ENCODE peak calls at places on chromosomes 16 and 17, in six cellular contexts. R is right cardiac atrium; U is naive thymus-derived CD4-positive, alpha-beta T cell; Z is transverse colon; E is mammary epithelial cell; K is effector memory CD4-positive, alpha-beta T cell. S is an unnamed sample.
A peak's percentile ranks its signal among the peaks of the same experiment; 100 is the strongest.

GRCh38 chr16:75236736-75237397 is 14.6 kb downstream of the BCAR1 start:
- DNase-seq in E (no peak), Z (no peak), K (no peak), U (no peak), R (no peak), S (no peak)

GRCh38 chr16:85124636-85125346 is 12.5 kb upstream of the CIBAR2 start:
- DNase-seq in Z (no peak), U (no peak), K (no peak), R (peak; percentile 60), E (no peak), S (no peak)

GRCh38 chr17:2911755-2912111 is 115.5 kb downstream of the RAP1GAP2 start:
- DNase-seq in R (no peak), E (no peak), K (no peak), Z (no peak), U (no peak), S (no peak)

GRCh38 chr17:42276359-42276608 is at the start of gene STAT5B:
- DNase-seq in K (peak; percentile 39), R (peak; percentile 92), U (peak; percentile 82), Z (peak; percentile 80), E (peak; percentile 61), S (peak; percentile 73)

GRCh38 chr17:36791961-36792475 is 145.3 kb upstream of the LHX1 start:
- DNase-seq in Z (no peak), U (no peak), R (no peak), E (no peak), K (no peak), S (no peak)

GRCh38 chr17:47707056-47707791 is 13.3 kb downstream of the TBKBP1 start:
- DNase-seq in K (no peak), E (peak; percentile 35), R (no peak), Z (no peak), U (no peak), S (no peak)

GRCh38 chr16:4314532-4315184 is 1.2 kb upstream of the GLIS2 start:
- DNase-seq in K (no peak), E (peak; percentile 22), Z (no peak), R (peak; percentile 83), U (peak; percentile 24), S (no peak)

GRCh38 chr16:11877374-11877773 is 26.0 kb upstream of the RSL1D1 start:
- DNase-seq in E (peak; percentile 36), U (no peak), Z (no peak), K (no peak), R (no peak), S (no peak)

GRCh38 chr16:85082553-85083050 is 29.7 kb downstream of the CIBAR2 start:
- DNase-seq in K (no peak), R (peak; percentile 56), Z (peak; percentile 56), U (no peak), E (no peak), S (no peak)

GRCh38 chr17:10073026-10073425 is 125.4 kb downstream of the GAS7 start:
- DNase-seq in K (no peak), Z (no peak), U (no peak), R (no peak), E (peak; percentile 4), S (no peak)

GRCh38 chr16:28108590-28109247 is 45.2 kb upstream of the GSG1L start:
- DNase-seq in U (no peak), E (no peak), Z (no peak), R (no peak), K (no peak), S (no peak)

GRCh38 chr17:63474174-63474913 is 2.5 kb upstream of the ACE start:
- DNase-seq in U (no peak), E (no peak), Z (peak; percentile 62), R (peak; percentile 53), K (no peak), S (no peak)

GRCh38 chr16:3074860-3075545 is 9.6 kb downstream of the IL32 start:
- DNase-seq in E (no peak), U (peak; percentile 76), R (peak; percentile 69), Z (peak; percentile 63), K (peak; percentile 76), S (no peak)

GRCh38 chr16:69798466-69798865 is 36.3 kb downstream of the WWP2 start:
- DNase-seq in E (no peak), K (no peak), R (no peak), U (no peak), Z (no peak), S (peak; percentile 16)

GRCh38 chr16:25109643-25110042 is 1.9 kb upstream of the LCMT1 start:
- DNase-seq in U (no peak), R (no peak), Z (peak; percentile 81), K (no peak), E (peak; percentile 90), S (no peak)

GRCh38 chr17:48593126-48593829 is at the start of gene HOXB5:
- DNase-seq in U (peak; percentile 51), E (no peak), K (no peak), R (no peak), Z (no peak), S (no peak)

GRCh38 chr16:69613283-69614154 is 47.8 kb downstream of the NFAT5 start:
- DNase-seq in K (no peak), Z (peak; percentile 19), R (no peak), U (no peak), E (peak; percentile 88), S (no peak)

GRCh38 chr16:23508589-23509440 is 1.5 kb downstream of the GGA2 start:
- DNase-seq in K (no peak), R (no peak), E (no peak), U (no peak), Z (peak; percentile 34), S (no peak)

GRCh38 chr17:50100921-50101345 is 5.8 kb downstream of the PDK2 start:
- DNase-seq in E (no peak), Z (no peak), K (no peak), U (no peak), R (no peak), S (no peak)

GRCh38 chr17:41666336-41666680 is 22.4 kb upstream of the EIF1 start:
- DNase-seq in U (peak; percentile 69), K (peak; percentile 76), Z (peak; percentile 64), E (peak; percentile 59), R (peak; percentile 70), S (peak; percentile 63)

GRCh38 chr17:7348478-7349242 is 3.3 kb upstream of the KCTD11 start:
- DNase-seq in U (no peak), E (no peak), R (peak; percentile 72), Z (no peak), K (no peak), S (no peak)

GRCh38 chr16:75653926-75654325 is 6.4 kb downstream of the TERF2IP start:
- DNase-seq in U (no peak), Z (no peak), E (no peak), K (no peak), R (no peak), S (no peak)

GRCh38 chr16:11106726-11107125 is 149.3 kb downstream of the SOCS1 start:
- DNase-seq in K (no peak), Z (no peak), E (no peak), U (no peak), R (no peak), S (no peak)

DNA sequence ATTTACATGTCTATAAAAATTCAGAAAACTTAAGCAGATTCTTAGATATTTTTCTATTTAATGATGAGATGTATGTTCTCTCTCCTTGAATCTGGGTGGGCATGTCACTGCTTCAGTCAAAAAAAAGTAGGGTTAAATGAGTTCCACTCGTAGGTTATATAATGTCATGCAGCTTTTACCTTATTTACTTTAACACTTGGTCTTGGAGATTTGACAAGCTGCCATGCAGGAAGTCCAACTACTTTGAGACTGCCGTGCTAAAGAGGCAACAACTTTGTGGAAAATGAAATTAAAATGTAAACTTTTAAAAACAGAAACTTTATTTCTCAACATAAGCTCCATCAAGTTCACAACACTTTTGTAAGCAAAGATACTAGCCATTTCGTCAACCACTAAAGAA is 1336.0 kb upstream of the CDH8 start:
- DNase-seq in E (no peak), Z (no peak), R (no peak), K (no peak), U (no peak), S (no peak)
- H3K4me3 ChIP-seq in E (no peak overlapping the region), Z (no peak overlapping the region), R (no peak overlapping the region), K (no peak overlapping the region), U (no peak overlapping the region), S (no peak overlapping the region)

DNA sequence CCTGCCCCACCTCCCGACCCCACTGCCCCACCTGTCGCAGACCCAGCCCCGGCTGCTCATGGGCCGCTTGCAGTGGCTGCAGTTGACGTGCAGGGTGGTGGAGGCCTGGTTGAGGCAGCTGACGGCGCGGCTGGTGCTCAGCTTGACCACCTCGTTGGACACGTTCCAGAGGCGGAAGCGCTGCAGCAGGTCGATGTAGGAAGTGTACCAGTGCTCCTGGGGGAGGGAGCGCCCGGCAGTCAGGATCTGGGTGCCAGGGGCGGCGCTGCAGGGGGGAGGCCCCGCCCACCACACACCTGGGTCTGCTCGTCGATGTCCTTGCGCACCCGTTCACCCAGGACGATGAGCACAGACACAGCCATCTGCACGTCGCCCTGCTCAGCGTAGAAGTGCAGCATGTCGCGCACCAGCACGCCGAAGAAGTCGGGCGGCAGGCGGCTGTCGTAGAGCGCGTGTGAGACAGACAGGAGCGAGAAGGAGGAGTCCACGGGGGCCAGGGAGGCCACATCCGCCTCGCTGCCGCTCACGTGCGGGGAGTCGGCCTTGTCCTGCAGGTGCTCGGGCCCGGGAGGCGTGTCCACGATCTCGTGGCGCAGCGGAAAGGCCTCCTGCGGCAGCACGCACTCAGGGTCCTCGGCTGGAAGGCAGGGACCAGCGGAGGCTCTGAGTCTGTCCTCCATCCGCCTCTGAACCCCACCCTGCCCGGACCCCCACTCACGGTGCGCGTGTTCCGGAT is 995 bp upstream of the JMJD8 start:
- DNase-seq in U (no peak), Z (no peak), K (no peak), E (no peak), R (peak; percentile 78), S (no peak)
- H3K4me1 ChIP-seq in U (peaks cover 42% of the 10 kb centered on the region), Z (peaks cover 55% of the 10 kb centered on the region), K (peaks cover 43% of the 10 kb centered on the region), E (peaks cover 53% of the 10 kb centered on the region), R (peaks cover 12% of the 10 kb centered on the region), S (peaks cover 12% of the 10 kb centered on the region)

GRCh38 chr17:68749742-68750562 is 148.8 kb upstream of the FAM20A start:
- DNase-seq in U (no peak), E (no peak), R (no peak), K (no peak), Z (no peak), S (no peak)
- H3K4me3 ChIP-seq in U (no peak overlapping the region), E (no peak overlapping the region), R (no peak overlapping the region), K (no peak overlapping the region), Z (no peak overlapping the region), S (no peak overlapping the region)

GRCh38 chr17:40111221-40112128 is 10.3 kb upstream of the MSL1 start:
- DNase-seq in U (peak; percentile 69), E (peak; percentile 77), K (no peak), R (peak; percentile 96), Z (peak; percentile 91), S (peak; percentile 89)

GRCh38 chr17:40109471-40109824 is 9.1 kb upstream of the NR1D1 start:
- DNase-seq in R (no peak), Z (no peak), K (no peak), U (no peak), E (no peak), S (no peak)

GRCh38 chr17:40112191-40112590 is 9.6 kb upstream of the MSL1 start:
- DNase-seq in U (no peak), E (no peak), R (no peak), Z (no peak), K (no peak), S (no peak)

GRCh38 chr17:40110457-40110856 is 10.1 kb upstream of the NR1D1 start:
- DNase-seq in R (no peak), U (no peak), E (no peak), K (no peak), Z (no peak), S (peak; percentile 67)

DNA sequence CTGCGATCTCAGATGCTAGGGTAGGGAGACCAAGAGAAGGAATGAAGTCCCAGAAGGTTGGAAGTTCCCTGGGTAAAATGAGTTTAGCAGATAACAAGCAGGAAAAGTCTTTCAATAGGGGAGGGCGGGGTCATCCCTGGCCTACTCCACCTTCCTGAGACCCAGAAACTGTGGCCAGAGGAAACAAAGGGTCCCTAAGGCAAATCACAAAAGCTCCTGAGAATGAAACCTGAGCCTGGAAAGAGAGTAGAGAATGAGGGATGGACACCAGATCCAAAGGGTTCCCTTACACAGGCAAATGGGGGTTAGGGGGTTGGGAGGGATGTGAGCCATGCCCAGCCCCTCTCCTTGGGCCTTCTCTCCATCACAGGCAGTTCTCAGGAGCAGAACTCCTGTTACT is 9.6 kb upstream of the NR1D1 start:
- DNase-seq in U (no peak), K (no peak), R (no peak), E (no peak), Z (no peak), S (no peak)
- H3K4me1 ChIP-seq in U (peaks cover 86% of the 10 kb centered on the region), K (peaks cover 83% of the 10 kb centered on the region), R (peaks cover 28% of the 10 kb centered on the region), E (peaks cover 56% of the 10 kb centered on the region), Z (peaks cover 98% of the 10 kb centered on the region), S (peaks cover 37% of the 10 kb centered on the region)

S was measured in BE2C.